ENCODE peak calls at places on chromosomes 7 and 10, in seven cellular contexts. T is HepG2, G is HCT116, O is SK-N-SH, I is GM12878, Z is K562, V is H1. B is an unnamed sample.

GRCh38 chr10:56771343-56771742 is 410.3 kb upstream of the ZWINT start:
- DNase-seq in G (no peak), T (no peak), V (no peak), O (no peak), Z (no peak), I (no peak), B (no peak)

GRCh38 chr10:22712246-22712958 is 2.0 kb downstream of the PIP4K2A start:
- DNase-seq in I (no peak), O (no peak), V (no peak), T (no peak), G (no peak), Z (no peak), B (no peak)

GRCh38 chr10:28841625-28842024 is 164.3 kb downstream of the BAMBI start:
- DNase-seq in Z (no peak), I (no peak), T (no peak), O (no peak), G (no peak), V (no peak), B (no peak)

GRCh38 chr7:141585592-141586510 is 34.6 kb downstream of the AGK start:
- DNase-seq in V (no peak), T (peak; percentile 85), I (peak; percentile 46), O (no peak), G (no peak), Z (no peak), B (no peak)

GRCh38 chr7:47386273-47386820 is 195.6 kb downstream of the TNS3 start:
- DNase-seq in Z (no peak), O (no peak), I (no peak), G (no peak), T (no peak), V (no peak), B (no peak)

GRCh38 chr10:8776926-8777625 is 722.6 kb downstream of the GATA3 start:
- DNase-seq in V (no peak), I (no peak), Z (no peak), T (no peak), O (no peak), G (no peak), B (no peak)

GRCh38 chr7:37445800-37446199 is 2.9 kb downstream of the ELMO1 start:
- DNase-seq in G (no peak), Z (no peak), O (no peak), T (no peak), V (no peak), I (no peak), B (no peak)

GRCh38 chr7:2251841-2252771 is 10.1 kb downstream of the NUDT1 start:
- DNase-seq in Z (peak; percentile 24), I (no peak), T (no peak), O (peak; percentile 74), G (no peak), V (no peak), B (no peak)

GRCh38 chr7:38335123-38335489 is 61.7 kb upstream of the TARP start:
- DNase-seq in T (no peak), O (no peak), G (no peak), Z (no peak), V (no peak), I (no peak), B (no peak)

GRCh38 chr10:84267503-84268126 is 22.8 kb downstream of the RGR start:
- DNase-seq in Z (peak; percentile 46), I (no peak), T (peak; percentile 13), O (no peak), V (peak; percentile 89), G (peak; percentile 60), B (peak; percentile 60)

GRCh38 chr10:118596426-118597124 is 1.1 kb upstream of the PRLHR start:
- DNase-seq in T (no peak), V (no peak), Z (no peak), G (no peak), I (no peak), O (peak; percentile 60), B (no peak)

GRCh38 chr7:75937958-75938786 is 23.2 kb downstream of the POR start:
- DNase-seq in V (no peak), I (no peak), Z (peak; percentile 74), O (peak; percentile 42), G (peak; percentile 61), T (no peak), B (peak; percentile 55)

GRCh38 chr10:24900888-24901685 is 51.3 kb downstream of the PRTFDC1 start:
- DNase-seq in I (peak; percentile 89), Z (no peak), G (no peak), O (no peak), V (no peak), T (no peak), B (no peak)

GRCh38 chr10:12946372-12946771 is 55.1 kb downstream of the CCDC3 start:
- DNase-seq in I (no peak), T (no peak), G (no peak), Z (no peak), V (peak; percentile 1), O (no peak), B (no peak)

GRCh38 chr10:110782616-110783015 is 89.1 kb upstream of the PDCD4 start:
- DNase-seq in I (no peak), G (no peak), O (no peak), V (no peak), Z (peak; percentile 28), T (no peak), B (no peak)

GRCh38 chr10:110784198-110784597 is 87.5 kb upstream of the PDCD4 start:
- DNase-seq in G (no peak), T (no peak), V (no peak), O (no peak), I (no peak), Z (no peak), B (no peak)

GRCh38 chr10:110781139-110781538 is 90.6 kb upstream of the PDCD4 start:
- DNase-seq in O (peak; percentile 80), V (no peak), G (no peak), Z (no peak), T (no peak), I (no peak), B (no peak)

GRCh38 chr10:110786172-110786571 is 85.6 kb upstream of the PDCD4 start:
- DNase-seq in I (no peak), T (no peak), Z (no peak), V (no peak), O (no peak), G (no peak), B (peak; percentile 38)

DNA sequence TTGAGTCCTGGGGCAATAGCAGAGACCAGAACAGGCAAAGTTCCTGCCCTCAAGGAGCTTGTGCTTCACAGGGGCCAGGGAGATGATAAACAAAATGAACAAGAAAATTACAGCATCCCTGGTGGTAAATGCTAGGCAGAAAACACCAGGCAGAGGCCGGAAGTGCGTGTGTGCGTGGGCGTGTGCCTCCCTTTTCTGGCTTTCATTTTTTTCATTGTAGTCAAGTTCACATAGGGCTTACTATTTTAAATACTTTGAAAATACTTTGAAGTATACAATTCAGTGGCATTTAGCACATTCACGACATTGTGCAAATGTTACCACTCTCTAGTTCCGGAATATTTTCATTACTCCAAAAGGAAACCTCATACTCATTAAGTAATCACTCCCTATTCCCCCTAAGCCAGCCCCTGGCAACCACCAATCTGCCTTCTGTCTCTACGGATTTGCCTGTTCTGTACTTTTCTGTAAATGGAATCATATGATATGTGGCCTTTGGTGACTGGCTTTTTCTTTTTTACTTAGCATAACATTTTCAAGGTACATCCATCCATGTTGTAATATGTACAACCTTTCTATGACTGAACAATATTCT is 88.1 kb upstream of the PDCD4 start:
- DNase-seq in G (no peak), I (no peak), V (no peak), Z (no peak), O (no peak), T (no peak), B (no peak)
- TF ChIP-seq JUND in G (no peak), I (no peak), V (no peak), Z (no peak), O (no peak), T (no peak), B (no peak)

GRCh38 chr10:646118-646524 is 43.3 kb downstream of the DIP2C start:
- DNase-seq in V (no peak), O (no peak), I (no peak), Z (no peak), G (no peak), T (no peak), B (no peak)
- TF ChIP-seq JUND in V (no peak), O (no peak), I (no peak), Z (no peak), G (no peak), T (no peak), B (no peak)

DNA sequence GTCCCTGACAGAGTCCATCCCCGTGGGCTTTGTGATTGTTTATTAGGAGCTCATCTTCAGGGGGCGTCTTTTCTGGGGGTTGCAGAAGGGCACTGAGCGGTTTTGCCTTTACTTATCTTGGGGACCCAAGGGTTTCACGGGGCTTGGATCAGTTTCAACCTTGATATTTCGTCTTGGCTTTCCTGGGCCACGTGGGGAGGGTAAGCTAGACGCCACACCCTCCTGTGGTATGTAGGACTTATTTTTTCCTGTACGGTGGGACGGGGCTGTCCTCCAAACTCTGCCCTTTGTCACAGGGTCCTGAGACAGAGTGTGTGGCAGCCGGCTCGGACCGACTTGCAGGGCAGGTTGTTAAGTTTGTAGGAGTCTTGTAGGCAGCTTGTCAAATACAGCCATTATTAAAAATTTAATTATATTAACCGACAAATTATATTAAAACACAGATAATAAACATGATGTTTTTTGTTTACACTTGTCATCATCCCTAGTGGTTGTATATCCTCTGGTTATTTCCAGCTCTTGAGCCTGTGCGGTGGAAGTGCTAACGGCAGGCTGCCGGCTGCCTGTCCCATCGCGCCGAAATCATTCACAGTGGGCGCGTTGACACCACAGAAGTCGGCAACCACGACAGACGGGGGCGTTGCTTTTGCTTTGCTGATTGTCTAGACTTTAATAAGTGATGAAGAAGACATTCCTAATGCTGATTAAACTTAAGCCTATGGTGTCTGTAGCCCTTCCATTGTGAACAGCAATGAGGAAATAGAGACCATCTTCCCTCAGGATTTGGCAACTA is 193.2 kb downstream of the DNAJB6 start:
- DNase-seq in T (no peak), V (peak; percentile 7), Z (no peak), I (no peak), G (no peak), O (no peak), B (no peak)
- TF ChIP-seq JUND in T (no peak), V (no peak), Z (no peak), I (no peak), G (no peak), O (no peak), B (no peak)

GRCh38 chr7:93307943-93308342 is 75.8 kb downstream of the VPS50 start:
- DNase-seq in O (no peak), V (no peak), T (no peak), I (no peak), Z (no peak), G (no peak), B (no peak)

GRCh38 chr7:93301736-93302135 is 69.6 kb downstream of the VPS50 start:
- DNase-seq in G (no peak), O (no peak), Z (no peak), T (no peak), V (no peak), I (no peak), B (no peak)

GRCh38 chr7:93310346-93310745 is 78.2 kb downstream of the VPS50 start:
- DNase-seq in Z (no peak), T (no peak), G (no peak), I (no peak), V (no peak), O (no peak), B (no peak)

DNA sequence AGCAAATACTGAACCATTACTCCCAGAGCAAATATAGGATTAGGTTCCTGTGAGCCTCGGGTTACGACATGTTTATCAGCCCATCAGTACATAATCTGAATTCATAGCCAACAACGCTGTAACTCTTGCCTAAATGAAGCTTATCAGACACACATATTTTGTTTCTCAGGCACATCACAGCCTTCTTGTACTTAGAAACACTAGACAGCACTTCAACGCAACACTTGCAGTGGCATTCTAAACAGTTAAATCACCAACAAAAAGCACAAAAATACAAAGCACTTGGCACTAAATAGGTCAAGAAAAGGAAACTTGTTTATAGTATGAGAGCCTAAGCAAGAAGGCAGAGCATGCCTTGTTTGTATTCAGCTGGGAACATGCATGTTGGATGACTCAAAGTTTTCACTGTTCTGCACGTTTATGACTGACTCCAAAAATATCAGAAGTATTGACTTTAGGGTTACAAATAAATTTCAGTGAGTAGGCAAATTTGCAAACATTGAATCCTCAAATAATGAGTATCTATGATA is 75.0 kb downstream of the VPS50 start:
- DNase-seq in V (no peak), T (peak; percentile 16), O (no peak), I (no peak), G (no peak), Z (no peak), B (no peak)
- TF ChIP-seq JUND in V (no peak), T (no peak), O (peak; percentile 26), I (no peak), G (no peak), Z (no peak), B (no peak)

B was measured in T47D.